ENCODE peak calls at places on chromosomes 13 and 19, in nine cellular contexts. R is GM23248, Z is left lung, E is head of caudate nucleus, N is Kasumi-1, H is omental fat pad, X is sigmoid colon, Q is B cell, P is NCI-H524. W is an unnamed sample.

GRCh38 chr13:30846311-30846710 is 59.8 kb upstream of the MEDAG start:
- DNase-seq in R (peak), Z (no peak), E (no peak), N (no peak), H (no peak), X (no peak), Q (no peak), P (no peak), W (no peak)

GRCh38 chr19:56751078-56751489 is 79.5 kb upstream of the ZNF835 start:
- DNase-seq in R (no peak), Z (no peak), E (peak), N (no peak), H (no peak), X (peak), Q (no peak), P (no peak), W (no peak)

GRCh38 chr13:98825659-98826058 is 73.2 kb upstream of the SLC15A1 start:
- DNase-seq in R (no peak), Z (no peak), E (no peak), N (no peak), H (no peak), X (no peak), Q (no peak), P (no peak), W (no peak)

GRCh38 chr19:14559916-14560775 is 11.7 kb downstream of the NDUFB7 start:
- DNase-seq in R (no peak), Z (no peak), E (no peak), N (peak), H (no peak), X (no peak), Q (no peak), P (no peak), W (no peak)

GRCh38 chr13:79503069-79503468 is 22.1 kb downstream of the NDFIP2 start:
- DNase-seq in R (no peak), Z (no peak), E (no peak), N (no peak), H (no peak), X (no peak), Q (no peak), P (no peak), W (no peak)

GRCh38 chr19:40744554-40745401 is 5.5 kb downstream of the ACTMAP start:
- DNase-seq in R (no peak), Z (peak), E (no peak), N (no peak), H (no peak), X (no peak), Q (peak), P (no peak), W (no peak)

GRCh38 chr19:39428309-39429112 is 7.2 kb downstream of the RPS16 start:
- DNase-seq in R (peak), Z (peak), E (no peak), N (no peak), H (no peak), X (peak), Q (no peak), P (no peak), W (no peak)

GRCh38 chr19:6464070-6464873 is at the start of gene CRB3:
- DNase-seq in R (no peak), Z (peak), E (no peak), N (no peak), H (no peak), X (no peak), Q (peak), P (no peak), W (peak)

GRCh38 chr19:14972676-14973075 is 7.0 kb downstream of the SLC1A6 start:
- DNase-seq in R (no peak), Z (no peak), E (no peak), N (no peak), H (no peak), X (no peak), Q (no peak), P (no peak), W (no peak)

GRCh38 chr19:480016-480855 is 16.1 kb upstream of the MADCAM1 start:
- DNase-seq in R (peak), Z (peak), E (peak), N (no peak), H (no peak), X (peak), Q (peak), P (no peak), W (no peak)

GRCh38 chr19:49165111-49165750 is 7.6 kb downstream of the TRPM4 start:
- DNase-seq in R (no peak), Z (no peak), E (peak), N (no peak), H (no peak), X (no peak), Q (no peak), P (no peak), W (no peak)

GRCh38 chr19:9721861-9722260 is 46.7 kb downstream of the ZNF846 start:
- DNase-seq in R (no peak), Z (no peak), E (no peak), N (no peak), H (no peak), X (no peak), Q (peak), P (no peak), W (no peak)

GRCh38 chr19:35641515-35642151 is at the start of gene ETV2:
- DNase-seq in R (peak), Z (no peak), E (no peak), N (no peak), H (no peak), X (no peak), Q (peak), P (no peak), W (peak)

GRCh38 chr13:76992548-76993001 is 694 bp downstream of the CLN5 start:
- DNase-seq in R (peak), Z (peak), E (peak), N (no peak), H (no peak), X (no peak), Q (no peak), P (no peak), W (no peak)

GRCh38 chr19:3580156-3580955 is 4.9 kb upstream of the GIPC3 start:
- DNase-seq in R (peak), Z (no peak), E (no peak), N (no peak), H (no peak), X (no peak), Q (no peak), P (no peak), W (no peak)

GRCh38 chr13:109720758-109721184 is 65.6 kb downstream of the IRS2 start:
- DNase-seq in R (no peak), Z (no peak), E (no peak), N (no peak), H (no peak), X (no peak), Q (no peak), P (no peak), W (no peak)

GRCh38 chr13:76647550-76647949 is 238.7 kb downstream of the KCTD12 start:
- DNase-seq in R (peak), Z (no peak), E (no peak), N (no peak), H (no peak), X (no peak), Q (no peak), P (no peak), W (no peak)

GRCh38 chr13:95160112-95160906 is 140.9 kb downstream of the ABCC4 start:
- DNase-seq in R (peak), Z (no peak), E (no peak), N (no peak), H (no peak), X (no peak), Q (no peak), P (no peak), W (no peak)

GRCh38 chr19:47157455-47158321 is 27.1 kb downstream of the SAE1 start:
- DNase-seq in R (peak), Z (peak), E (no peak), N (peak), H (no peak), X (peak), Q (peak), P (no peak), W (no peak)

GRCh38 chr13:46686171-46686570 is 110.8 kb downstream of the ESD start:
- DNase-seq in R (no peak), Z (no peak), E (no peak), N (no peak), H (no peak), X (no peak), Q (no peak), P (no peak), W (no peak)

GRCh38 chr13:109509154-109509905 is 277.1 kb downstream of the IRS2 start:
- DNase-seq in R (peak), Z (no peak), E (no peak), N (no peak), H (no peak), X (no peak), Q (no peak), P (no peak), W (no peak)

GRCh38 chr19:32324631-32325215 is 20.7 kb upstream of the ZNF507 start:
- DNase-seq in R (peak), Z (no peak), E (no peak), N (no peak), H (no peak), X (no peak), Q (no peak), P (no peak), W (no peak)

GRCh38 chr19:1136201-1136600 is 32.4 kb downstream of the GPX4 start:
- DNase-seq in R (no peak), Z (no peak), E (no peak), N (no peak), H (no peak), X (no peak), Q (no peak), P (no peak), W (no peak)

GRCh38 chr19:41746593-41747227 is 8.6 kb upstream of the CEACAM6 start:
- DNase-seq in R (peak), Z (peak), E (peak), N (peak), H (no peak), X (no peak), Q (peak), P (peak), W (peak)